ENCODE peak calls at places on chromosomes 7 and 10, in nine cellular contexts. I is heart right ventricle, D is sigmoid colon, P is lower lobe of right lung, Y is right lobe of liver, N is body of pancreas, X is spleen, E is tibial nerve, K is fibroblast of lung. T is an unnamed sample.

GRCh38 chr10:11742009-11742778 is at the start of gene ECHDC3:
- DNase-seq in I (peak; percentile 61), D (no peak), P (peak; percentile 90), Y (peak; percentile 92), N (peak; percentile 75), X (peak; percentile 95), E (no peak), K (peak; percentile 50), T (peak; percentile 92)

GRCh38 chr7:150685219-150686029 is at the start of gene GIMAP2:
- DNase-seq in I (peak; percentile 23), D (no peak), P (no peak), Y (no peak), N (no peak), X (no peak), E (no peak), K (no peak), T (no peak)

GRCh38 chr10:77297370-77297692 is 340.3 kb downstream of the KCNMA1 start:
- DNase-seq in I (no peak), D (no peak), P (no peak), Y (no peak), N (no peak), X (no peak), E (no peak), K (peak; percentile 77), T (no peak)

GRCh38 chr7:140033779-140034363 is 28.9 kb downstream of the PARP12 start:
- DNase-seq in I (no peak), D (no peak), P (no peak), Y (no peak), N (no peak), X (no peak), E (no peak), K (peak; percentile 69), T (no peak)

GRCh38 chr7:80896856-80897598 is 21.8 kb downstream of the SEMA3C start:
- DNase-seq in I (no peak), D (no peak), P (no peak), Y (no peak), N (no peak), X (no peak), E (no peak), K (no peak), T (no peak)

GRCh38 chr10:66366163-66366562 is 559.7 kb upstream of the LRRTM3 start:
- DNase-seq in I (no peak), D (no peak), P (no peak), Y (no peak), N (no peak), X (no peak), E (no peak), K (no peak), T (no peak)

GRCh38 chr10:61063035-61063434 is 119.0 kb upstream of the RHOBTB1 start:
- DNase-seq in I (peak; percentile 18), D (no peak), P (no peak), Y (no peak), N (peak; percentile 13), X (no peak), E (no peak), K (peak; percentile 79), T (no peak)

GRCh38 chr10:132592790-132593788 is 55.5 kb downstream of the INPP5A start:
- DNase-seq in I (no peak), D (peak; percentile 56), P (no peak), Y (no peak), N (no peak), X (peak; percentile 80), E (no peak), K (no peak), T (no peak)

GRCh38 chr7:33805630-33806233 is 99.6 kb upstream of the BMPER start:
- DNase-seq in I (peak; percentile 48), D (no peak), P (no peak), Y (no peak), N (peak; percentile 31), X (no peak), E (no peak), K (peak; percentile 80), T (no peak)

GRCh38 chr7:33807779-33808482 is 97.4 kb upstream of the BMPER start:
- DNase-seq in I (no peak), D (no peak), P (no peak), Y (peak; percentile 57), N (no peak), X (no peak), E (no peak), K (peak; percentile 91), T (no peak)

GRCh38 chr7:33807158-33807530 is 98.2 kb upstream of the BMPER start:
- DNase-seq in I (no peak), D (no peak), P (no peak), Y (no peak), N (no peak), X (no peak), E (no peak), K (no peak), T (no peak)

GRCh38 chr7:33804261-33804660 is 101.1 kb upstream of the BMPER start:
- DNase-seq in I (no peak), D (no peak), P (no peak), Y (no peak), N (no peak), X (no peak), E (no peak), K (no peak), T (no peak)

GRCh38 chr7:33806284-33807157 is 98.8 kb upstream of the BMPER start:
- DNase-seq in I (no peak), D (no peak), P (no peak), Y (no peak), N (no peak), X (no peak), E (no peak), K (peak; percentile 48), T (no peak)
- TF ChIP-seq CTCF in I (no peak), D (no peak), P (no peak), Y (no peak), N (no peak), X (no peak), E (no peak), K (no peak), T (no peak)

GRCh38 chr10:46026106-46026505 is 4.3 kb downstream of the NCOA4 start:
- DNase-seq in I (no peak), D (no peak), P (no peak), Y (no peak), N (no peak), X (no peak), E (no peak), K (peak; percentile 32), T (no peak)

GRCh38 chr10:46020344-46020656 is 10.1 kb downstream of the NCOA4 start:
- DNase-seq in I (no peak), D (no peak), P (no peak), Y (no peak), N (no peak), X (no peak), E (no peak), K (no peak), T (no peak)

GRCh38 chr10:46024948-46025347 is 5.5 kb downstream of the NCOA4 start:
- DNase-seq in I (no peak), D (no peak), P (no peak), Y (no peak), N (no peak), X (no peak), E (no peak), K (no peak), T (no peak)

GRCh38 chr10:46020871-46021553 is 9.4 kb downstream of the NCOA4 start:
- DNase-seq in I (no peak), D (no peak), P (no peak), Y (no peak), N (no peak), X (no peak), E (no peak), K (peak; percentile 79), T (no peak)

DNA sequence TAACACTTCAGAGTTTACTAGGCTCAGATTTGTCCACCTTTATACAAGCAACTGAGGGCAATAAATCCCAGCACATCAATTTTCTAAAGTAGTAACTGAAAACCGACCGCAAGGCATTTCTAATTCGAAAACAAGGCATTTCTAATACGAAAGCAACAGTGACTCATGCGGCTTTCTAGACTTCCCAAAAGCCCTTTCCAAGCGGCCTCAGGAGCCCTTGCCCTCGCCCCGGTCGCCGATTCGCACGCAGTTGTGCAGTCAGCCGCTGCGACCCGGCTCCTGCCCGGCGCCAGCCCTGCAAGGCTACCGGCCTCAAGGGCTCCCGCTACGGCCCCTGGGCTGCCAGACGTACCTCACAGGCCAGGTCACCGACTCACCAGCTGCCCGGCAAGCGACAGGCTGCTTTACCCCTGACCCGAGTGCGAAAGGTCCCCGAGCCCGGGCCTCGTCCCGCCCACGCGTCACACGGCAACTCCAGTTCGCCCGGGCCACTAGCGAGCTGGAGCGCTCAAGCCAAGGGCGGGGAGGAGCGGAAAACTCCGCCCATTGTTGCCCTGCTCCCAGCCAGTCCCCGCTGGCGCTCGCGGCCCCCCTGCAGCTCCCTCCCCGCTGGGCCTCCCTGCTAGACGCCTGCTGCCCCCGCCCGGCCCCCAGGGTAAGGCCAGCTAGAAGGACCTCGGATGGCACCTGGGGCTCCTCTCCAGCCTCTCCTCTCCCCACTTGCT is 7.3 kb downstream of the NCOA4 start:
- DNase-seq in I (peak; percentile 93), D (peak; percentile 93), P (peak; percentile 98), Y (peak; percentile 99), N (peak; percentile 92), X (peak; percentile 98), E (peak; percentile 79), K (peak; percentile 91), T (peak; percentile 99)
- H3K4me1 ChIP-seq in I (peaks cover 97% of the 10 kb centered on the region), D (peaks cover 95% of the 10 kb centered on the region), P (peaks cover 90% of the 10 kb centered on the region), Y (no peaks in the 10 kb centered on the region), N (peaks cover 92% of the 10 kb centered on the region), X (peaks cover 100% of the 10 kb centered on the region), E (peaks cover 44% of the 10 kb centered on the region), K (peaks cover 14% of the 10 kb centered on the region), T (peaks cover 84% of the 10 kb centered on the region)

GRCh38 chr10:95693668-95694534 is at the start of gene TCTN3:
- DNase-seq in I (peak; percentile 98), D (peak; percentile 99), P (peak; percentile 98), Y (peak; percentile 98), N (peak; percentile 99), X (peak; percentile 99), E (peak; percentile 93), K (peak; percentile 99), T (peak; percentile 96)

GRCh38 chr10:95693331-95693667 is 428 bp downstream of the TCTN3 start:
- DNase-seq in I (no peak), D (no peak), P (no peak), Y (no peak), N (no peak), X (no peak), E (no peak), K (peak; percentile 6), T (no peak)

GRCh38 chr10:95683966-95684365 is 9.8 kb downstream of the TCTN3 start:
- DNase-seq in I (no peak), D (no peak), P (no peak), Y (no peak), N (no peak), X (no peak), E (no peak), K (no peak), T (no peak)

DNA sequence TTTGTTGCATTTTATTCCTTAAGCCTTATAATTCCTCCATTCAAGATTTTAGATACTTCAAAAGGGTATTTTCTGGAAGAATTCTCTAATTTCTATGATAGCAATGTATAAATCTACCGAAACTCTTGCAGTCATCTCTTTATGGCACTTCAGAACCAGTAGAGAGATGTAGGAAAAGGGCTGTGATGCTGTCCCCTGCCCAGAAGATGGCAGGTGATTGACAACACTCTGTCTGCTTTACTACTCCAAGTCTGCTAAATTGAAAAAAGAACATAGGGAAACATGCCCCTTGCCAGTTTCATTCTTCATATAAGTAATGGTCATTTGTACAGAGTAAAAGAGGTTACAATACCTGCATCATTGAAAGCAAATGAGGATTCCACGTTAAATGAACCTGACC is 5.1 kb downstream of the TCTN3 start:
- DNase-seq in I (no peak), D (no peak), P (no peak), Y (no peak), N (no peak), X (no peak), E (no peak), K (no peak), T (no peak)
- H3K36me3 ChIP-seq in I (peaks cover 51% of the 10 kb centered on the region), D (peaks cover 29% of the 10 kb centered on the region), P (peaks cover 80% of the 10 kb centered on the region), Y (peaks cover 4% of the 10 kb centered on the region), N (peaks cover 21% of the 10 kb centered on the region), X (no peaks in the 10 kb centered on the region), E (peaks cover 11% of the 10 kb centered on the region), K (peaks cover 2% of the 10 kb centered on the region), T (peaks cover 70% of the 10 kb centered on the region)

GRCh38 chr10:100286051-100287033 is at the start of gene BLOC1S2:
- DNase-seq in I (peak; percentile 84), D (peak; percentile 94), P (peak; percentile 90), Y (peak; percentile 91), N (peak; percentile 86), X (peak; percentile 96), E (peak; percentile 59), K (peak; percentile 93), T (peak; percentile 94)
- TF ChIP-seq CTCF in I (peak; percentile 20), D (no peak), P (no peak), Y (no peak), N (peak; percentile 42), X (no peak), E (peak; percentile 32), K (no peak), T (no peak)

T was measured in upper lobe of right lung.